ENCODE peak calls at places on chromosomes 16 and 17, in seven cellular contexts. V is cardiac fibroblast; W is OCI-LY7; H is CD8-positive, alpha-beta T cell; K is IMR-90; J is AG04450; P is fibroblast of the aortic adventitia. G is an unnamed sample.

GRCh38 chr16:84699147-84699711 is 571 bp upstream of the USP10 start:
- DNase-seq in V (no peak), W (no peak), H (no peak), K (no peak), J (no peak), P (no peak), G (peak)

GRCh38 chr16:68387301-68387700 is 61.0 kb downstream of the SMPD3 start:
- DNase-seq in V (no peak), W (no peak), H (no peak), K (no peak), J (no peak), P (no peak), G (no peak)

GRCh38 chr17:66777689-66778225 is 57.2 kb upstream of the CACNG5 start:
- DNase-seq in V (no peak), W (no peak), H (no peak), K (peak), J (no peak), P (peak), G (no peak)

GRCh38 chr16:15971435-15971805 is 22.0 kb downstream of the ABCC1 start:
- DNase-seq in V (no peak), W (no peak), H (no peak), K (no peak), J (no peak), P (no peak), G (no peak)

GRCh38 chr16:84390131-84390785 is 21.9 kb downstream of the ATP2C2 start:
- DNase-seq in V (no peak), W (no peak), H (no peak), K (no peak), J (no peak), P (no peak), G (peak)

GRCh38 chr16:71384073-71384724 is 25.7 kb downstream of the CALB2 start:
- DNase-seq in V (no peak), W (no peak), H (no peak), K (no peak), J (no peak), P (no peak), G (no peak)

GRCh38 chr17:50051082-50051576 is 4.8 kb upstream of the ITGA3 start:
- DNase-seq in V (peak), W (no peak), H (peak), K (peak), J (no peak), P (no peak), G (peak)

GRCh38 chr17:75262112-75262606 is 480 bp downstream of the MRPS7 start:
- DNase-seq in V (no peak), W (peak), H (no peak), K (no peak), J (no peak), P (no peak), G (peak)

GRCh38 chr16:87383522-87384161 is at the start of gene FBXO31:
- DNase-seq in V (peak), W (peak), H (peak), K (peak), J (peak), P (peak), G (peak)

GRCh38 chr17:82631544-82631943 is 16.7 kb downstream of the WDR45B start:
- DNase-seq in V (no peak), W (no peak), H (no peak), K (no peak), J (no peak), P (no peak), G (no peak)

GRCh38 chr17:37490638-37491614 is 1.2 kb downstream of the DUSP14 start:
- DNase-seq in V (peak), W (peak), H (no peak), K (peak), J (no peak), P (peak), G (peak)

GRCh38 chr17:61822326-61823285 is 40.7 kb downstream of the BRIP1 start:
- DNase-seq in V (no peak), W (no peak), H (no peak), K (no peak), J (no peak), P (no peak), G (no peak)

GRCh38 chr16:11743308-11744074 is 834 bp upstream of the TXNDC11 start:
- DNase-seq in V (peak), W (peak), H (no peak), K (peak), J (no peak), P (peak), G (peak)

GRCh38 chr17:28740406-28741357 is 3.1 kb upstream of the TRAF4 start:
- DNase-seq in V (no peak), W (no peak), H (no peak), K (no peak), J (no peak), P (no peak), G (no peak)

GRCh38 chr16:86157616-86158247 is 258.8 kb downstream of the IRF8 start:
- DNase-seq in V (no peak), W (no peak), H (no peak), K (peak), J (peak), P (no peak), G (no peak)

GRCh38 chr17:5555254-5555653 is 29.1 kb downstream of the NLRP1 start:
- DNase-seq in V (peak), W (no peak), H (no peak), K (peak), J (peak), P (peak), G (no peak)

GRCh38 chr17:39757931-39758873 is 20.5 kb downstream of the GRB7 start:
- DNase-seq in V (no peak), W (peak), H (peak), K (no peak), J (no peak), P (no peak), G (no peak)

GRCh38 chr17:48427598-48427997 is 2.4 kb downstream of the SKAP1 start:
- DNase-seq in V (no peak), W (peak), H (no peak), K (no peak), J (no peak), P (no peak), G (peak)

GRCh38 chr17:14268264-14268663 is 31.6 kb upstream of the CDRT15 start:
- DNase-seq in V (no peak), W (peak), H (no peak), K (no peak), J (no peak), P (no peak), G (no peak)

GRCh38 chr17:1733047-1733357 is 8.5 kb downstream of the WDR81 start:
- DNase-seq in V (no peak), W (no peak), H (no peak), K (no peak), J (no peak), P (no peak), G (no peak)

GRCh38 chr16:67174706-67175231 is 4.4 kb downstream of the NOL3 start:
- DNase-seq in V (no peak), W (no peak), H (no peak), K (no peak), J (no peak), P (no peak), G (no peak)

GRCh38 chr16:67176662-67177061 is 6.3 kb downstream of the NOL3 start:
- DNase-seq in V (no peak), W (no peak), H (no peak), K (no peak), J (no peak), P (no peak), G (no peak)

GRCh38 chr16:67170948-67171649 is 761 bp downstream of the NOL3 start:
- DNase-seq in V (no peak), W (no peak), H (no peak), K (peak), J (no peak), P (peak), G (no peak)

GRCh38 chr16:67173323-67173722 is 3.0 kb downstream of the NOL3 start:
- DNase-seq in V (peak), W (no peak), H (no peak), K (no peak), J (no peak), P (no peak), G (no peak)

DNA sequence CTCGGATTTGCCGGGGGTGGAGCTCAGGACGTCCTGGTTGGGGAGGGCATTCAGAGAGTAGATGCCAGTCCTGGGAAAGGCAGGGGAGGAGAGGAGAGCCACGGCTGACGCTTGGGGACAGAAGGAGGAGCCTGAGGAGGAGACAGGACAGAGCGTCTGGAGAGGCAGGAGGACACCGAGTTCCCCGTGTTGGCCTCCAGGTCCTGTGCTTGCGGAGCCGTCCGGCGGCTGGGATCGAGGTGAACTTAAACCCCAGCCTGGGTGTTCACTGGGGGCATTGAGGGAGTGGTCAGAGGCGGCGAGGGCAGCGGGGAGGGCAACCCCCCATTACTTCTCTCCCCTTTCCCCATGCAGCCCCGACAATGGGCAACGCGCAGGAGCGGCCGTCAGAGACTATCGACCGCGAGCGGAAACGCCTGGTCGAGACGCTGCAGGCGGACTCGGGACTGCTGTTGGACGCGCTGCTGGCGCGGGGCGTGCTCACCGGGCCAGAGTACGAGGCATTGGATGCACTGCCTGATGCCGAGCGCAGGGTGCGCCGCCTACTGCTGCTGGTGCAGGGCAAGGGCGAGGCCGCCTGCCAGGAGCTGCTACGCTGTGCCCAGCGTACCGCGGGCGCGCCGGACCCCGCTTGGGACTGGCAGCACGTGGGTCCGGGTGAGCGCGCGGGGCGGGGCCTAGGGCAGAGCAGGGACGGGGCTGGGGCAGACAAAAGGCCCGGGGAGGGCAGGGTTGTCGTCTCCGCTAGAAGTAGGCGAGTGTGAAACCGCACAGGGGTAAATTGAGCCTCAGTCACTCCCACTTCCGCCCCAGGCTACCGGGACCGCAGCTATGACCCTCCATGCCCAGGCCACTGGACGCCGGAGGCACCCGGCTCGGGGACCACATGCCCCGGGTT is 3.7 kb downstream of the NOL3 start:
- DNase-seq in V (peak), W (peak), H (peak), K (peak), J (peak), P (peak), G (peak)
- TF ChIP-seq CTCF in V (peak), W (peak), H (peak), K (peak), J (peak), P (peak), G (peak)

GRCh38 chr17:15742921-15743320 is 10.8 kb downstream of the TBC1D26 start:
- DNase-seq in V (no peak), W (no peak), H (no peak), K (no peak), J (no peak), P (no peak), G (no peak)

GRCh38 chr17:15742051-15742795 is 10.1 kb downstream of the TBC1D26 start:
- DNase-seq in V (no peak), W (no peak), H (no peak), K (no peak), J (no peak), P (no peak), G (no peak)

GRCh38 chr17:15740570-15741120 is 8.6 kb downstream of the TBC1D26 start:
- DNase-seq in V (no peak), W (no peak), H (no peak), K (no peak), J (no peak), P (no peak), G (no peak)

GRCh38 chr17:15744091-15744676 is 12.1 kb downstream of the TBC1D26 start:
- DNase-seq in V (no peak), W (no peak), H (no peak), K (no peak), J (no peak), P (no peak), G (no peak)

DNA sequence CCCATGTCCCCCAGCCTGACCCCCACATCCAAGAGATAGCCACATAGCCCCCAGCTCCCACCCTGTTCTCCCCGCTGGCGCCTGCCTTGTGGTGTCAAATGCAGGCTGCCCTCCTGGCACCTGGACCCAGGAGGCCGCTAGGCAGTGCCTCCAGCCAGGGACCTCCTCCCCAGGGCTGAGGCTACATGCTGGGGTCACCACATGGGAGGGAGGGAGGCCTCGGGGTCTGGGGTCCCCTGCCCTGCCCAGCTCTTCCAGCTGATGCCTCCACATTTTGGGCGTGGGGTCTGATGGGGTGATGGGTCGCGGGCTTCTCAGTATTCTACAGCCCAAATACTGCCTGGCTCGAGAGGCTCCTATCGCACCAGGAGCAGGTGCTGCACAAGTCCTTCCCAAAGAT is 9.5 kb downstream of the TBC1D26 start:
- DNase-seq in V (no peak), W (no peak), H (no peak), K (no peak), J (no peak), P (no peak), G (no peak)
- H3K4me3 ChIP-seq in V (no peak), W (no peak), H (no peak), K (no peak), J (no peak), P (no peak), G (no peak)

GRCh38 chr17:45132569-45133463 is 501 bp upstream of the PLCD3 start:
- DNase-seq in V (peak), W (peak), H (peak), K (peak), J (no peak), P (peak), G (peak)
- TF ChIP-seq CTCF in V (peak), W (peak), H (peak), K (peak), J (peak), P (peak), G (peak)

GRCh38 chr17:81391964-81392908 is 3.0 kb upstream of the BAHCC1 start:
- DNase-seq in V (peak), W (no peak), H (no peak), K (peak), J (no peak), P (peak), G (no peak)
- H3K4me3 ChIP-seq in V (peak), W (peak), H (no peak), K (peak), J (peak), P (peak), G (peak)

GRCh38 chr16:19601083-19601976 is 45.8 kb downstream of the VPS35L start:
- DNase-seq in V (peak), W (peak), H (no peak), K (peak), J (no peak), P (peak), G (peak)
- TF ChIP-seq CTCF in V (peak), W (peak), H (peak), K (peak), J (peak), P (peak), G (peak)

G was measured in PC-3.